ENCODE peak calls at places on chromosomes 7 and 10, in ten cellular contexts. X is head of caudate nucleus; E is NCI-H1417 treated with DMSO at 0.1 percent for 48 hours; K is activated CD4-positive, alpha-beta T cell treated with anti-CD3 and anti-CD28 coated beads for 24 hours; N is EL; B is prostate gland; O is heart left ventricle; R is SJSA1; Y is DMS153; M is kidney. S is an unnamed sample.

GRCh38 chr10:98687685-98688084 is 240.9 kb upstream of the HPS1 start:
- DNase-seq in X (no peak), E (no peak), K (no peak), N (no peak), B (no peak), O (no peak), R (no peak), Y (no peak), M (no peak), S (no peak)

GRCh38 chr7:108385834-108386422 is 70.3 kb downstream of the NRCAM start:
- DNase-seq in X (no peak), E (no peak), K (no peak), N (no peak), B (no peak), O (no peak), R (no peak), Y (peak), M (no peak), S (no peak)

GRCh38 chr7:20307901-20308300 is 22.8 kb upstream of the ITGB8 start:
- DNase-seq in X (peak), E (no peak), K (no peak), N (no peak), B (no peak), O (no peak), R (no peak), Y (peak), M (no peak), S (peak)

GRCh38 chr10:49689882-49690510 is 10.5 kb downstream of the C10orf53 start:
- DNase-seq in X (no peak), E (no peak), K (no peak), N (no peak), B (no peak), O (no peak), R (no peak), Y (no peak), M (no peak), S (no peak)

GRCh38 chr7:43639858-43640491 is 57.1 kb downstream of the STK17A start:
- DNase-seq in X (no peak), E (peak), K (no peak), N (peak), B (no peak), O (peak), R (peak), Y (peak), M (peak), S (peak)

GRCh38 chr7:100126239-100126930 is 382 bp upstream of the MBLAC1 start:
- DNase-seq in X (no peak), E (no peak), K (no peak), N (no peak), B (no peak), O (no peak), R (no peak), Y (no peak), M (no peak), S (no peak)

GRCh38 chr10:18010050-18010449 is 58.3 kb downstream of the SLC39A12 start:
- DNase-seq in X (no peak), E (no peak), K (no peak), N (no peak), B (no peak), O (no peak), R (no peak), Y (no peak), M (no peak), S (peak)

GRCh38 chr10:112383325-112383724 is 9.4 kb downstream of the ACSL5 start:
- DNase-seq in X (no peak), E (no peak), K (no peak), N (peak), B (no peak), O (no peak), R (no peak), Y (no peak), M (no peak), S (peak)

GRCh38 chr7:11182736-11183135 is 209.1 kb downstream of the PHF14 start:
- DNase-seq in X (no peak), E (no peak), K (no peak), N (no peak), B (no peak), O (no peak), R (no peak), Y (no peak), M (no peak), S (peak)

GRCh38 chr7:74083117-74083876 is at the start of gene LIMK1:
- DNase-seq in X (peak), E (peak), K (peak), N (peak), B (peak), O (peak), R (peak), Y (peak), M (peak), S (peak)